ENCODE peak calls at places on chromosomes 3 and 15, in eight cellular contexts. V is aorta; N is CD8-positive, alpha-beta memory T cell; R is heart left ventricle; Z is endothelial cell of umbilical vein; K is endodermal cell; L is right lobe of liver; J is HCT116. M is an unnamed sample.
A peak's percentile ranks its signal among the peaks of the same experiment; 100 is the strongest.

GRCh38 chr3:42159706-42160472 is 68.7 kb downstream of the TRAK1 start:
- DNase-seq in L (no peak), V (no peak), N (no peak), K (peak; percentile 97), Z (peak; percentile 36), R (peak; percentile 72), J (peak; percentile 59), M (peak; percentile 65)

GRCh38 chr3:172096881-172097420 is 57.6 kb downstream of the FNDC3B start:
- DNase-seq in N (no peak), J (no peak), R (no peak), Z (peak; percentile 48), K (no peak), L (peak; percentile 57), V (no peak), M (no peak)

GRCh38 chr15:60471314-60471713 is 7.6 kb downstream of the ICE2 start:
- DNase-seq in R (no peak), J (no peak), V (no peak), N (no peak), L (no peak), Z (no peak), K (no peak), M (no peak)

GRCh38 chr15:91916051-91916450 is 62.5 kb downstream of the SLCO3A1 start:
- DNase-seq in L (no peak), J (no peak), K (no peak), V (no peak), N (no peak), Z (no peak), R (no peak), M (no peak)

GRCh38 chr15:79090487-79091203 is at the start of gene RASGRF1:
- DNase-seq in K (peak; percentile 83), R (no peak), N (no peak), J (no peak), L (peak; percentile 35), V (peak; percentile 63), Z (no peak), M (peak; percentile 21)

GRCh38 chr3:23493846-23494245 is 290.7 kb downstream of the UBE2E2 start:
- DNase-seq in R (no peak), V (no peak), K (no peak), N (no peak), Z (no peak), L (no peak), J (no peak), M (no peak)

GRCh38 chr3:11438636-11439035 is 166.4 kb downstream of the ATG7 start:
- DNase-seq in J (no peak), R (no peak), L (no peak), V (no peak), N (no peak), K (peak; percentile 49), Z (peak; percentile 76), M (peak; percentile 66)

GRCh38 chr3:120850326-120851295 is 57.4 kb upstream of the STXBP5L start:
- DNase-seq in Z (no peak), L (no peak), V (no peak), N (no peak), K (no peak), J (no peak), R (no peak), M (no peak)

GRCh38 chr3:49554639-49555265 is 475 bp downstream of the BSN start:
- DNase-seq in K (peak; percentile 87), V (peak; percentile 89), J (no peak), N (no peak), L (peak; percentile 60), Z (no peak), R (peak; percentile 80), M (peak; percentile 47)

GRCh38 chr3:159200176-159200575 is 398.3 kb downstream of the MFSD1 start:
- DNase-seq in Z (no peak), J (peak; percentile 49), K (no peak), L (no peak), V (no peak), N (no peak), R (no peak), M (no peak)

GRCh38 chr3:170585937-170586310 is at the start of gene SLC7A14:
- DNase-seq in R (no peak), N (no peak), Z (no peak), K (peak; percentile 87), J (no peak), V (no peak), L (no peak), M (no peak)

GRCh38 chr15:78909791-78910228 is 35.0 kb downstream of the CTSH start:
- DNase-seq in K (peak; percentile 88), N (peak; percentile 16), R (no peak), Z (peak; percentile 52), J (peak; percentile 10), L (no peak), V (no peak), M (no peak)

GRCh38 chr3:9161811-9162210 is 87.6 kb downstream of the SRGAP3 start:
- DNase-seq in R (no peak), V (no peak), L (no peak), J (no peak), Z (no peak), N (no peak), K (no peak), M (no peak)

GRCh38 chr3:39126532-39127071 is 19.1 kb downstream of the TTC21A start:
- DNase-seq in K (peak; percentile 89), J (no peak), N (no peak), V (no peak), R (no peak), L (no peak), Z (peak; percentile 73), M (peak; percentile 47)

GRCh38 chr15:37019479-37020433 is 80.6 kb downstream of the MEIS2 start:
- DNase-seq in V (no peak), L (no peak), K (no peak), R (no peak), J (no peak), N (no peak), Z (peak; percentile 49), M (no peak)

GRCh38 chr3:16658004-16658932 is 53.0 kb upstream of the DAZL start:
- DNase-seq in V (no peak), Z (no peak), R (no peak), K (peak; percentile 84), L (no peak), N (no peak), J (no peak), M (no peak)

GRCh38 chr15:50066202-50066601 is 52.8 kb downstream of the ATP8B4 start:
- DNase-seq in K (no peak), L (no peak), V (no peak), J (no peak), N (no peak), R (no peak), Z (no peak), M (no peak)

GRCh38 chr3:133956333-133956732 is 60.7 kb upstream of the RAB6B start:
- DNase-seq in V (peak; percentile 52), N (no peak), Z (no peak), L (peak; percentile 55), K (no peak), R (no peak), J (no peak), M (no peak)

GRCh38 chr3:105448338-105448982 is 81.8 kb downstream of the ALCAM start:
- DNase-seq in L (peak; percentile 47), V (no peak), N (no peak), K (peak; percentile 51), J (no peak), Z (no peak), R (no peak), M (no peak)

DNA sequence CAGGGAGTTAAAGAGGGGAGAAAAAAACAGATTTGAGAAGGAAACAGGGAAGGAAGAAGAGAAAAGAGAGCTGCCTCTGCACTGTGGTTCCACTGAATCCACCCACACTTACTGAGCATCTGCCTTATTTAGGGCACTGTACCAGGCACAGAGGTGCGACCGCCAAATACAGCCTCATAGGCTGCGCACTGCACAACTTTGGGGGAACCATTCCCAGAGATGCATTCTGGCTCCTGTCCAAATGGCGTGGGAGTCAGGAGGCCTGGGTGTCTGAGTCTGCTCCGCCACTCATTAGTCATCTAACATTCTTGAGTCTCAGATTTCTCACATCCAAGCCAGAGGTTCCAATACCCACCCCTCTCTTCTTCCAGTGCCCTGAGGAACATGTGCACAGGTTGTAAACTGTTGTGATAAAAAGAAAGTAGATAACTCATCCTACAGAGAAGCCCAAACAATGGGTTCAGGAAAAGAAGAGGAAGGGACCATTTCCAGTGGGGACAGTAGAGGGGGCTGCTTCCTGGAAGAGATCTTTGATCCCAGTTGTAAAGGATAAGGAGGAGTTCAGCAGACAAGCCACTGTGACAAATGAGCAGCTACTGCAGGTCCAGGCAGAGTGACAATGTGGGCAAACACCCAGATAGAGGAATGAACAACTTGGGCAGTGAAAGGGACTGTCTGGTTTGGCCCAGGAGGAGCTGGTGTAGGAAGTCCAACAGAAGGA is 254.6 kb downstream of the UACA start:
- DNase-seq in N (no peak), J (no peak), L (no peak), V (no peak), Z (peak; percentile 54), K (no peak), R (no peak), M (no peak)
- H3K4me3 ChIP-seq in N (no peak overlapping the region), J (no peak overlapping the region), L (no peak overlapping the region), V (no peak overlapping the region), Z (no peak overlapping the region), K (no peak overlapping the region), R (no peak overlapping the region), M (no peak overlapping the region)

GRCh38 chr15:52537459-52537858 is 8.8 kb upstream of the MYO5A start:
- DNase-seq in K (no peak), V (no peak), J (no peak), N (no peak), Z (no peak), R (no peak), L (peak; percentile 49), M (no peak)
- H3K27ac ChIP-seq in K (no peak overlapping the region), V (no peak overlapping the region), J (no peak overlapping the region), N (no peak overlapping the region), Z (no peak overlapping the region), R (no peak overlapping the region), L (no peak overlapping the region), M (no peak overlapping the region)

DNA sequence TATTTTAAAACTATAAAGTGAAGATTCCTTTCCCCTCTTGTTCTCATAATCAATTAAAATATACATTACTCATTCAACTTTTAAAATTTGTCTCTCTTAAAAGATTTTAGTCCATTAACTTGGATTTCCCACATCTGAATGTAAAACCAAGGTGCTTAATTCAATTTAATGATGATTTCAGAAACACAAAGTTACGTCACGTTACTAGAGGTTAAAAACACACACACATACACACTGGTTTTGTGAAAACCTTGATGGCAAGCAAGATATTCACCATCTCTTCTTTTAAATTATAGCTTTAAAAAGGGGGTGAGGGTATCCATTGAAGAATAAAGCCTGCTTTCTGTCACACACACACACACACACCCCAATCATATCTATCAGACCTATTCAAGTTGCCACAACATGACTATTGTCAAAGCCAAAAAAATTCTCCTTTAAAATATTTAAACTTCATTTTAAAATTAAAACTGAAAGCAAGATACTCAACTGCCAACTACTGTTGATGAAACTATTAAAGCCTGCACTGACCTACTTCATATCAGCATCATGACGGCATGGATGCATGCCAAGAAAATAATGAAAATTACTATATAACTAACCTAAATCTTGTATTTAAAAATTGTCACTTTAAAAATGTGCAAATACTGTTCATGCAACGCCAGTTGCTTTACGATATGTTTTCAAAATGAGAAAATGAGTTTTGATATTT is 2.1 kb downstream of the RFX7 start:
- DNase-seq in V (no peak), Z (peak; percentile 6), R (no peak), L (no peak), K (no peak), N (no peak), J (no peak), M (no peak)
- H3K4me3 ChIP-seq in V (no peak overlapping the region), Z (peak overlapping the region; percentile 54), R (no peak overlapping the region), L (peak overlapping the region; percentile 6), K (peak overlapping the region; percentile 89), N (no peak overlapping the region), J (no peak overlapping the region), M (no peak overlapping the region)

DNA sequence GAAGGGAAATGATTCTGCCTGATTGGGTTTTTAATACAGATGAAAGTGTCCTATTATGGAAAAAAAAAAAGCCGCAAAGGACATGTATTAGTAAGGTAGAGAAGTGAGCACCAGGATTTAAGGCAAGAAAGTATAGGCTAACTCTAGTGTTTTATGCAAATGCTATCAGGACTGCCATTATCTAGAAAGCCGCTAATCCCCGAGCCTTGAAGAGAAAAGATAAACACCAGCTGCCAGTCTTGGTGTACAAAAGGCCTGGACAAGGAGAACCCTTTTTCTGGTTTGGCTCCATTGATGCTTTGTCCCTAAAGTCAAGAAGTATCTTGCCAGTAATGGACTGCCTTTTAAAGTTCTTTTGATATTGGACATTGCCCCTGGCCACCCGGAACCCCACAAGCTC is 8.6 kb upstream of the TRIM59 start:
- DNase-seq in Z (no peak), N (no peak), R (no peak), J (no peak), K (no peak), L (no peak), V (no peak), M (no peak)
- H3K27ac ChIP-seq in Z (no peak overlapping the region), N (no peak overlapping the region), R (no peak overlapping the region), J (no peak overlapping the region), K (no peak overlapping the region), L (no peak overlapping the region), V (no peak overlapping the region), M (no peak overlapping the region)

M was measured in testis.